ENCODE peak calls at places on chromosomes 6 and 20, in nine cellular contexts. U is nephron progenitor cell, Y is glutamatergic neuron, T is body of pancreas, J is AG10803, B is choroid plexus epithelial cell, S is WTC11, V is right lobe of liver, R is type B pancreatic cell. O is an unnamed sample.

GRCh38 chr6:52517502-52518278 is 59.2 kb downstream of the TRAM2 start:
- DNase-seq in U (no peak), Y (peak), T (peak), J (peak), B (peak), S (peak), V (peak), R (no peak), O (peak)

GRCh38 chr20:11585752-11586352 is 331.8 kb upstream of the BTBD3 start:
- DNase-seq in U (no peak), Y (no peak), T (no peak), J (peak), B (peak), S (no peak), V (no peak), R (no peak), O (no peak)

GRCh38 chr20:18527339-18527738 is 19.6 kb downstream of the SEC23B start:
- DNase-seq in U (no peak), Y (no peak), T (no peak), J (no peak), B (no peak), S (no peak), V (no peak), R (no peak), O (no peak)

GRCh38 chr20:18585134-18585533 is 2.7 kb upstream of the DTD1 start:
- DNase-seq in U (no peak), Y (no peak), T (no peak), J (peak), B (peak), S (peak), V (no peak), R (no peak), O (peak)

GRCh38 chr20:52425253-52425652 is 233.7 kb upstream of the ZFP64 start:
- DNase-seq in U (no peak), Y (no peak), T (no peak), J (peak), B (peak), S (no peak), V (no peak), R (no peak), O (no peak)

GRCh38 chr6:139290787-139291294 is 957 bp downstream of the TXLNB start:
- DNase-seq in U (no peak), Y (no peak), T (no peak), J (peak), B (peak), S (no peak), V (no peak), R (no peak), O (no peak)

GRCh38 chr6:118317581-118318563 is 230.2 kb upstream of the PLN start:
- DNase-seq in U (no peak), Y (no peak), T (no peak), J (peak), B (peak), S (no peak), V (no peak), R (no peak), O (no peak)

GRCh38 chr20:23361108-23361650 is 803 bp upstream of the GZF1 start:
- DNase-seq in U (no peak), Y (no peak), T (peak), J (peak), B (peak), S (no peak), V (no peak), R (no peak), O (no peak)

GRCh38 chr6:144262470-144263369 is 22.4 kb upstream of the UTRN start:
- DNase-seq in U (no peak), Y (no peak), T (no peak), J (no peak), B (no peak), S (peak), V (no peak), R (no peak), O (no peak)

GRCh38 chr6:11852061-11852619 is 73.5 kb upstream of the ADTRP start:
- DNase-seq in U (peak), Y (no peak), T (no peak), J (no peak), B (no peak), S (no peak), V (no peak), R (no peak), O (no peak)

GRCh38 chr6:37819802-37820712 is 530 bp downstream of the ZFAND3 start:
- DNase-seq in U (no peak), Y (peak), T (peak), J (peak), B (peak), S (peak), V (peak), R (no peak), O (peak)

GRCh38 chr6:17927705-17928104 is 59.7 kb downstream of the KIF13A start:
- DNase-seq in U (no peak), Y (no peak), T (no peak), J (no peak), B (no peak), S (no peak), V (no peak), R (no peak), O (no peak)

GRCh38 chr6:44441091-44441855 is 53.8 kb downstream of the CDC5L start:
- DNase-seq in U (no peak), Y (no peak), T (no peak), J (no peak), B (no peak), S (no peak), V (no peak), R (no peak), O (no peak)

GRCh38 chr6:70479236-70479635 is 65.9 kb downstream of the FAM135A start:
- DNase-seq in U (no peak), Y (no peak), T (no peak), J (peak), B (peak), S (no peak), V (no peak), R (no peak), O (no peak)

GRCh38 chr6:168574699-168575195 is 133.8 kb downstream of the SMOC2 start:
- DNase-seq in U (no peak), Y (no peak), T (no peak), J (no peak), B (no peak), S (no peak), V (no peak), R (no peak), O (no peak)

GRCh38 chr6:157220485-157220884 is 102.8 kb downstream of the TMEM242 start:
- DNase-seq in U (no peak), Y (no peak), T (no peak), J (no peak), B (no peak), S (no peak), V (no peak), R (peak), O (no peak)

GRCh38 chr6:156948807-156949206 is 171.6 kb downstream of the ARID1B start:
- DNase-seq in U (no peak), Y (no peak), T (no peak), J (peak), B (peak), S (no peak), V (no peak), R (no peak), O (no peak)

GRCh38 chr6:17703256-17703694 is 3.5 kb downstream of the NUP153 start:
- DNase-seq in U (no peak), Y (no peak), T (peak), J (peak), B (peak), S (no peak), V (peak), R (no peak), O (no peak)

GRCh38 chr20:8800089-8800488 is 268.8 kb upstream of the PLCB4 start:
- DNase-seq in U (no peak), Y (no peak), T (no peak), J (no peak), B (no peak), S (no peak), V (no peak), R (no peak), O (no peak)
- TF ChIP-seq CTCF in U (no peak), Y (no peak), T (no peak), J (no peak), B (peak), S (no peak), V (no peak), R (peak), O (no peak)

DNA sequence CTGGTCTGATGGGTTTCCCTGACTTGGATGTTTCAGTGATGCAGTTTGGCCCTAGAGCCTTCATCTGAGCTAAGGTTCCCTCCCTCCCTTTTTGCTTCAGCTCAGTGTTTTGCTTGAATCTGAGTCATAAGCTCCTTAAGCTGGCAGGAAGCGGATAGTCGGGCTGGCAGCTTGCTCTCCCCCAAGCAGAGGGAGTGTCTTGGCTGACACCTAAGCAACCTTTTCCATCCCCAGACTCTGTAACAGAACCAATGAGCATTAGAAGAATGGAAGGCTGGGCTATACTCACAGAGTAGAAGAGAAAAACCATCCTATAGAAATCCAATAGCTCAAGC is 98.3 kb downstream of the HAO1 start:
- DNase-seq in U (no peak), Y (no peak), T (no peak), J (peak), B (peak), S (no peak), V (no peak), R (no peak), O (no peak)
- TF ChIP-seq CTCF in U (no peak), Y (no peak), T (no peak), J (no peak), B (no peak), S (no peak), V (no peak), R (no peak), O (no peak)

GRCh38 chr20:5974531-5974930 is 24.1 kb downstream of the MCM8 start:
- DNase-seq in U (no peak), Y (no peak), T (no peak), J (peak), B (no peak), S (no peak), V (no peak), R (no peak), O (no peak)

GRCh38 chr20:5975778-5976177 is 25.3 kb downstream of the MCM8 start:
- DNase-seq in U (no peak), Y (no peak), T (no peak), J (no peak), B (no peak), S (no peak), V (no peak), R (no peak), O (no peak)

GRCh38 chr20:5971203-5971602 is 20.8 kb downstream of the MCM8 start:
- DNase-seq in U (no peak), Y (no peak), T (no peak), J (no peak), B (no peak), S (no peak), V (no peak), R (no peak), O (no peak)

GRCh38 chr20:5973172-5973571 is 22.7 kb downstream of the MCM8 start:
- DNase-seq in U (no peak), Y (no peak), T (no peak), J (peak), B (peak), S (no peak), V (no peak), R (no peak), O (no peak)

GRCh38 chr20:5973971-5974370 is 23.5 kb downstream of the MCM8 start:
- DNase-seq in U (no peak), Y (no peak), T (no peak), J (no peak), B (no peak), S (no peak), V (no peak), R (no peak), O (no peak)
- TF ChIP-seq CTCF in U (no peak), Y (no peak), T (no peak), J (no peak), B (no peak), S (no peak), V (no peak), R (no peak), O (no peak)

DNA sequence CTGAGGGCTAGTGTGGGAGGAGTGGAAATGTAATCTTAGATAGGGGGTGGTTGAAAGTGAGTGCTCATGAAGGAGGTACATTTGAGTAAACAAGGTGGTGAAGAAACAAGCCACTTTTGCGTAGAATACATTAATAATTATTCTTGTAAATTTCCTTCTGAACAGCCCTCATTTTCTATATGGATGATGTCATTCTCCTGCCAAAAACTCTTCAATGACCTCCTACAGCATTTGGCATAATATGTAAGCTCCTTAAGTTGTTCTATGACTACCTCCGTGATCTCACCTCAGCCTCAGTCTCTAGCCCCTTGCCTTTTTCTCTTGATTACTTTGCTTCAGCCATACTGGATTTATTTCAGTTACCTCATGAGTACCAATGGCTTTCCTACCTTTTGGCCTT is 14.0 kb upstream of the SNAP91 start:
- DNase-seq in U (no peak), Y (no peak), T (no peak), J (no peak), B (no peak), S (no peak), V (no peak), R (no peak), O (no peak)
- TF ChIP-seq CTCF in U (no peak), Y (no peak), T (no peak), J (no peak), B (no peak), S (no peak), V (no peak), R (no peak), O (no peak)

GRCh38 chr20:32021091-32021490 is 10.9 kb downstream of the CCM2L start:
- DNase-seq in U (no peak), Y (no peak), T (no peak), J (peak), B (no peak), S (no peak), V (no peak), R (no peak), O (no peak)

GRCh38 chr20:32018269-32019155 is 8.3 kb downstream of the CCM2L start:
- DNase-seq in U (peak), Y (peak), T (peak), J (no peak), B (no peak), S (peak), V (peak), R (peak), O (peak)

GRCh38 chr20:32019156-32019510 is 8.9 kb downstream of the CCM2L start:
- DNase-seq in U (peak), Y (no peak), T (no peak), J (no peak), B (no peak), S (peak), V (no peak), R (no peak), O (peak)

GRCh38 chr20:32019563-32020463 is 9.6 kb downstream of the CCM2L start:
- DNase-seq in U (no peak), Y (no peak), T (no peak), J (no peak), B (no peak), S (no peak), V (no peak), R (no peak), O (no peak)

DNA sequence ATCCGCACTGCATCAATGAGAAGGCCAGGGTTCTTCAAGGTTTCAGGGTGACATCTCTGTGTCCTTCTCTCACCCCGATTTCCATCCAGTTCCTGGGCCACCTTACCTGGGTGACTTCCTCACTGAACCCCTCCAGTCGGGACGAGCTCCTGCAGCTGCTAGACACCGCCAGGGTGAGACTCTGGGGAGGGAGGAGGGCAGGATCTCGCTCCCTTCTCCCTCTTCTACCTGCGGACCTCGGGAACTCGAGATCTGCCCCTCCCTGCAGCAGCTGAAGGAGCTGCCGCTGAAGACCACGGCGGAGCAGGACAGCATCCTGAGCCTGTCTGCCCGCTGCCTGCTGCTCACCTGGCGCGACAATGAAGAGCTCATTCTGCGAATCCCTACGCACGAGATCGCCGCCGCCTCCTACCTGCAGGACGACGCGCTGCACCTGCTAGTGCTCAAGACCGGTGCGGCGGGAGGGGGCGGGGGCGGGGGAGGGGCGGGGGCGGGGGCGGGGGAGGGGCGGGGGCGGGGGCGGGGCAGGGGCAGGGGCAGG is 7.5 kb downstream of the CCM2L start:
- DNase-seq in U (peak), Y (peak), T (peak), J (no peak), B (no peak), S (peak), V (no peak), R (no peak), O (peak)
- TF ChIP-seq CTCF in U (no peak), Y (peak), T (peak), J (no peak), B (no peak), S (peak), V (peak), R (peak), O (peak)